ENCODE peak calls at places on chromosome 3, in five cellular contexts. J is heart left ventricle, I is GM12865, B is upper lobe of right lung, X is breast epithelium. V is an unnamed sample.

GRCh38 chr3:98778852-98779379 is 15.8 kb downstream of the ST3GAL6 start:
- DNase-seq in J (no peak), I (no peak), B (no peak), X (no peak), V (no peak)

GRCh38 chr3:156681003-156681402 is 6.6 kb downstream of the TIPARP start:
- DNase-seq in J (peak; percentile 59), I (peak; percentile 77), B (no peak), X (peak; percentile 69), V (peak; percentile 36)

GRCh38 chr3:41318520-41318919 is 119.2 kb downstream of the CTNNB1 start:
- DNase-seq in J (no peak), I (no peak), B (no peak), X (no peak), V (no peak)

GRCh38 chr3:110400315-110400714 is 671.3 kb upstream of the NECTIN3 start:
- DNase-seq in J (no peak), I (no peak), B (no peak), X (no peak), V (no peak)

GRCh38 chr3:105277656-105278055 is 89.1 kb upstream of the ALCAM start:
- DNase-seq in J (no peak), I (no peak), B (no peak), X (no peak), V (no peak)

GRCh38 chr3:128577711-128578110 is 72.9 kb downstream of the RPN1 start:
- DNase-seq in J (no peak), I (no peak), B (no peak), X (no peak), V (no peak)

GRCh38 chr3:115671761-115672455 is 48.6 kb downstream of the GAP43 start:
- DNase-seq in J (no peak), I (peak; percentile 40), B (no peak), X (no peak), V (no peak)

GRCh38 chr3:39019299-39019698 is 32.4 kb downstream of the SCN11A start:
- DNase-seq in J (no peak), I (peak; percentile 10), B (no peak), X (no peak), V (no peak)

GRCh38 chr3:141576744-141577052 is 89.9 kb downstream of the RASA2 start:
- DNase-seq in J (no peak), I (no peak), B (no peak), X (no peak), V (no peak)

GRCh38 chr3:147361671-147362420 is 44.5 kb downstream of the ZIC4 start:
- DNase-seq in J (no peak), I (peak; percentile 66), B (peak; percentile 72), X (no peak), V (peak; percentile 52)

GRCh38 chr3:98136631-98137030 is 6.1 kb downstream of the OR5H1 start:
- DNase-seq in J (no peak), I (no peak), B (no peak), X (no peak), V (no peak)

GRCh38 chr3:23459437-23459836 is 256.3 kb downstream of the UBE2E2 start:
- DNase-seq in J (no peak), I (no peak), B (no peak), X (no peak), V (no peak)

GRCh38 chr3:58462829-58463180 is 29.1 kb upstream of the KCTD6 start:
- DNase-seq in J (no peak), I (no peak), B (no peak), X (no peak), V (no peak)

GRCh38 chr3:58176827-58177489 is 33.8 kb downstream of the DNASE1L3 start:
- DNase-seq in J (no peak), I (no peak), B (no peak), X (no peak), V (no peak)

GRCh38 chr3:61443886-61444285 is 117.5 kb upstream of the PTPRG start:
- DNase-seq in J (no peak), I (no peak), B (no peak), X (no peak), V (no peak)

GRCh38 chr3:197191897-197192296 is 106.5 kb downstream of the DLG1 start:
- DNase-seq in J (no peak), I (no peak), B (no peak), X (no peak), V (no peak)

GRCh38 chr3:73618461-73618860 is 6.3 kb downstream of the PDZRN3 start:
- DNase-seq in J (no peak), I (no peak), B (no peak), X (no peak), V (no peak)

GRCh38 chr3:189460511-189460910 is 170.7 kb upstream of the TP63 start:
- DNase-seq in J (no peak), I (no peak), B (no peak), X (no peak), V (no peak)

GRCh38 chr3:169914321-169914720 is 2.9 kb downstream of the SAMD7 start:
- DNase-seq in J (no peak), I (no peak), B (no peak), X (no peak), V (no peak)

GRCh38 chr3:42159706-42160472 is 68.7 kb downstream of the TRAK1 start:
- DNase-seq in J (peak; percentile 37), I (peak; percentile 79), B (peak; percentile 92), X (peak; percentile 65), V (peak; percentile 45)

GRCh38 chr3:16013563-16013962 is 160.9 kb upstream of the GALNT15 start:
- DNase-seq in J (no peak), I (no peak), B (no peak), X (no peak), V (no peak)

GRCh38 chr3:10666621-10667020 is 149.4 kb upstream of the SLC6A11 start:
- DNase-seq in J (no peak), I (peak; percentile 28), B (no peak), X (no peak), V (no peak)

GRCh38 chr3:178198329-178198728 is 337.9 kb upstream of the KCNMB2 start:
- DNase-seq in J (no peak), I (no peak), B (no peak), X (no peak), V (no peak)

GRCh38 chr3:133490468-133491351 is 82.8 kb upstream of the CDV3 start:
- DNase-seq in J (no peak), I (peak; percentile 91), B (no peak), X (no peak), V (peak; percentile 70)

GRCh38 chr3:39166134-39166710 is 12.8 kb upstream of the CSRNP1 start:
- DNase-seq in J (no peak), I (no peak), B (no peak), X (no peak), V (no peak)

GRCh38 chr3:159938712-159939111 is 49.9 kb upstream of the IL12A start:
- DNase-seq in J (no peak), I (no peak), B (no peak), X (no peak), V (no peak)

GRCh38 chr3:43907508-43907858 is 216.7 kb downstream of the ABHD5 start:
- DNase-seq in J (no peak), I (peak; percentile 53), B (no peak), X (no peak), V (peak; percentile 64)

GRCh38 chr3:94360982-94361381 is 298.1 kb downstream of the NSUN3 start:
- DNase-seq in J (peak; percentile 25), I (no peak), B (no peak), X (no peak), V (no peak)

GRCh38 chr3:39750677-39751076 is 58.7 kb upstream of the MYRIP start:
- DNase-seq in J (no peak), I (no peak), B (no peak), X (no peak), V (no peak)

GRCh38 chr3:55243686-55244085 is 243.4 kb downstream of the WNT5A start:
- DNase-seq in J (no peak), I (no peak), B (no peak), X (no peak), V (no peak)

GRCh38 chr3:35784162-35784561 is 144.8 kb downstream of the ARPP21 start:
- DNase-seq in J (no peak), I (no peak), B (no peak), X (no peak), V (no peak)

GRCh38 chr3:100033184-100033583 is 81.1 kb downstream of the FILIP1L start:
- DNase-seq in J (no peak), I (no peak), B (no peak), X (no peak), V (no peak)

DNA sequence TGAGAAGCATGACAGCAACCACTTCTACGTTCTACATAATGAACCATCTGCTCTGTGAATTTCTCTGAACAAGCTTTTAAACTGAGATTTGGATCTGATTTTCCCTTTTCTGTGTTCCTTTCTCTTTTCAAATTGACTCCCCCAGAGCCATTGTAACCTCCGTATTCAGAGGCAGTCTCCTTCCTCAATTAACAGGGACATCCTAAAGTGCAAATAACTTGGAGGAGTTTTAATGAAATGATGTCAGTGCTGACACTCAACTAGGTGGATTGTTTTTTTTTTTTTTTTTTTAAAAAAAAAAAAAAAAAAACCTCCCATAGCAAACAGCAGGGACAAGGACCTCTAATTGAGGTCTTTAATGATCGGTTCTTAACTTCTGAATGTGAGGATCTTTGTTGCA is 48.8 kb downstream of the ADAMTS9 start:
- DNase-seq in J (no peak), I (no peak), B (no peak), X (no peak), V (no peak)
- TF ChIP-seq CTCF in J (no peak), I (no peak), B (no peak), X (no peak), V (no peak)

GRCh38 chr3:157888040-157888439 is 218.2 kb downstream of the SHOX2 start:
- DNase-seq in J (no peak), I (no peak), B (no peak), X (no peak), V (no peak)
- TF ChIP-seq CTCF in J (no peak), I (no peak), B (no peak), X (no peak), V (no peak)

DNA sequence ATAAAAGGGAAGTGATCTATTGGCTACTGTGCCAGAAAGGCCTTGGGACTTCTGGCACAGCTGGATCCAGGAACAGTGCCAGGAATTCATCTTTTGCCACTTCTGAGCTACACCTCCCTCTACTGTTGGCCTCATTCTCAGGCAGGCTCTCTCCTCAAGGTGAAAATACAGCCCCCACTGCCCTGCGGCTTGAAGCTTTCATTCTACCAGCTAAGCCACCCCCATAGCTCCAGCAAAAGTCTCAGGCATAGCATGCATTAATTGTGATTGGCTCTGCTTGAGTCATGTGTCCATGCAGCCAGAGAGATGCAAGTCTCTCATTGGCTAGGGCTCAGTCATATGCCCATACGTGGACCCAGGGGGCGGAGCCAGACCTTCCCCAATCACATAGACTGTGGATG is 142.4 kb downstream of the TPRA1 start:
- DNase-seq in J (peak; percentile 15), I (no peak), B (peak; percentile 48), X (peak; percentile 36), V (no peak)
- TF ChIP-seq CTCF in J (peak; percentile 3), I (no peak), B (no peak), X (no peak), V (no peak)

GRCh38 chr3:56917740-56918568 is 116.2 kb upstream of the ARHGEF3 start:
- DNase-seq in J (no peak), I (peak; percentile 88), B (no peak), X (no peak), V (peak; percentile 64)

GRCh38 chr3:56916697-56917336 is 115.1 kb upstream of the ARHGEF3 start:
- DNase-seq in J (no peak), I (peak; percentile 41), B (no peak), X (no peak), V (no peak)

GRCh38 chr3:56917337-56917697 is 115.6 kb upstream of the ARHGEF3 start:
- DNase-seq in J (no peak), I (no peak), B (no peak), X (no peak), V (no peak)

GRCh38 chr3:56919797-56920195 is 118.0 kb upstream of the ARHGEF3 start:
- DNase-seq in J (no peak), I (no peak), B (no peak), X (no peak), V (no peak)

GRCh38 chr3:56919137-56919796 is 117.5 kb upstream of the ARHGEF3 start:
- DNase-seq in J (no peak), I (no peak), B (no peak), X (no peak), V (no peak)
- TF ChIP-seq CTCF in J (no peak), I (no peak), B (no peak), X (no peak), V (no peak)

V was measured in GM20000.